ENCODE peak calls at places on chromosomes 5 and 9, in eight cellular contexts. Z is left colon, H is SK-MEL-5, N is ELR, U is WERI-Rb-1, E is heart right ventricle, T is cardiac fibroblast, F is NCI-H2029. B is an unnamed sample.
A peak's percentile ranks its signal among the peaks of the same experiment; 100 is the strongest.

GRCh38 chr5:140106101-140106500 is 7.8 kb upstream of the PURA start:
- DNase-seq in Z (no peak), H (no peak), N (no peak), U (no peak), E (no peak), T (no peak), F (no peak), B (no peak)

GRCh38 chr9:6467006-6467625 is 54.1 kb downstream of the UHRF2 start:
- DNase-seq in Z (no peak), H (no peak), N (no peak), U (no peak), E (no peak), T (peak; percentile 17), F (no peak), B (no peak)

GRCh38 chr5:180914646-180915045 is 15.7 kb downstream of the BTNL8 start:
- DNase-seq in Z (no peak), H (no peak), N (no peak), U (no peak), E (no peak), T (no peak), F (no peak), B (no peak)

GRCh38 chr9:134707031-134707680 is 65.6 kb downstream of the COL5A1 start:
- DNase-seq in Z (peak; percentile 83), H (no peak), N (peak; percentile 61), U (peak; percentile 91), E (peak; percentile 86), T (peak; percentile 95), F (no peak), B (no peak)

GRCh38 chr5:87020099-87020934 is 247.4 kb upstream of the RASA1 start:
- DNase-seq in Z (peak; percentile 39), H (peak; percentile 11), N (peak; percentile 24), U (peak; percentile 34), E (peak; percentile 53), T (peak; percentile 35), F (no peak), B (no peak)

GRCh38 chr5:134784946-134785620 is 26.5 kb downstream of the DDX46 start:
- DNase-seq in Z (no peak), H (no peak), N (peak; percentile 73), U (no peak), E (no peak), T (peak; percentile 7), F (no peak), B (no peak)

GRCh38 chr5:67817652-67818051 is 397.9 kb upstream of the PIK3R1 start:
- DNase-seq in Z (no peak), H (no peak), N (no peak), U (no peak), E (no peak), T (no peak), F (no peak), B (no peak)

GRCh38 chr5:157175071-157175612 is 5.5 kb upstream of the ITK start:
- DNase-seq in Z (no peak), H (no peak), N (no peak), U (no peak), E (no peak), T (no peak), F (no peak), B (no peak)

GRCh38 chr5:41869150-41869738 is 981 bp downstream of the OXCT1 start:
- DNase-seq in Z (no peak), H (no peak), N (peak; percentile 49), U (peak; percentile 30), E (peak; percentile 73), T (peak; percentile 72), F (no peak), B (no peak)

GRCh38 chr5:95130951-95131350 is 153.9 kb downstream of the MCTP1 start:
- DNase-seq in Z (no peak), H (no peak), N (peak; percentile 16), U (no peak), E (peak; percentile 57), T (no peak), F (no peak), B (no peak)

GRCh38 chr5:148998174-148998797 is 64.6 kb downstream of the SH3TC2 start:
- DNase-seq in Z (no peak), H (peak; percentile 79), N (peak; percentile 89), U (peak; percentile 15), E (peak; percentile 49), T (peak; percentile 76), F (peak; percentile 16), B (no peak)

GRCh38 chr9:134301387-134302129 is 24.7 kb upstream of the RXRA start:
- DNase-seq in Z (no peak), H (no peak), N (no peak), U (no peak), E (no peak), T (no peak), F (no peak), B (peak; percentile 52)

GRCh38 chr9:93132287-93132927 is 1.6 kb downstream of the NINJ1 start:
- DNase-seq in Z (peak; percentile 58), H (peak; percentile 41), N (peak; percentile 42), U (no peak), E (peak; percentile 76), T (peak; percentile 73), F (peak; percentile 52), B (no peak)

GRCh38 chr5:147509710-147510651 is at the start of gene DPYSL3:
- DNase-seq in Z (peak; percentile 56), H (peak; percentile 58), N (peak; percentile 89), U (peak; percentile 75), E (peak; percentile 70), T (peak; percentile 88), F (peak; percentile 69), B (peak; percentile 78)

GRCh38 chr5:181160144-181160754 is 12.9 kb downstream of the OR2V2 start:
- DNase-seq in Z (no peak), H (peak; percentile 21), N (peak; percentile 85), U (peak; percentile 53), E (peak; percentile 20), T (peak; percentile 47), F (no peak), B (no peak)

GRCh38 chr5:7616897-7617296 is 221.0 kb downstream of the ADCY2 start:
- DNase-seq in Z (no peak), H (no peak), N (no peak), U (no peak), E (no peak), T (no peak), F (no peak), B (no peak)

GRCh38 chr9:88916875-88917274 is 74.4 kb upstream of the S1PR3 start:
- DNase-seq in Z (no peak), H (no peak), N (no peak), U (no peak), E (no peak), T (no peak), F (no peak), B (no peak)

GRCh38 chr9:5480919-5481743 is 29.2 kb upstream of the PDCD1LG2 start:
- DNase-seq in Z (no peak), H (no peak), N (peak; percentile 27), U (no peak), E (no peak), T (no peak), F (no peak), B (no peak)

GRCh38 chr5:170273968-170274710 is 23.4 kb downstream of the LCP2 start:
- DNase-seq in Z (no peak), H (peak; percentile 71), N (peak; percentile 36), U (no peak), E (no peak), T (peak; percentile 12), F (peak; percentile 90), B (no peak)

GRCh38 chr9:573551-574410 is 267.7 kb upstream of the DMRT1 start:
- DNase-seq in Z (no peak), H (peak; percentile 1), N (no peak), U (no peak), E (no peak), T (peak; percentile 28), F (no peak), B (no peak)

GRCh38 chr9:115134941-115135340 is 17.0 kb upstream of the TNC start:
- DNase-seq in Z (no peak), H (no peak), N (peak; percentile 37), U (no peak), E (no peak), T (no peak), F (no peak), B (no peak)